ENCODE peak calls at places on chromosome 7, in four cellular contexts. C is endothelial cell of umbilical vein, R is astrocyte of the spinal cord, F is astrocyte. G is an unnamed sample.

GRCh38 chr7:2384354-2385243 is 18.8 kb upstream of the CHST12 start:
- DNase-seq in C (no peak), R (no peak), F (no peak), G (no peak)

GRCh38 chr7:132750530-132751281 is 174.4 kb upstream of the PLXNA4 start:
- DNase-seq in F (peak), R (no peak), C (no peak), G (no peak)

GRCh38 chr7:155181768-155182167 is 111.6 kb downstream of the HTR5A start:
- DNase-seq in F (no peak), R (no peak), C (no peak), G (no peak)

GRCh38 chr7:55887786-55888185 is 530 bp downstream of the ZNF713 start:
- DNase-seq in R (peak), C (no peak), F (no peak), G (no peak)

GRCh38 chr7:128210590-128211570 is 30.2 kb upstream of the LEP start:
- DNase-seq in F (no peak), R (no peak), C (no peak), G (no peak)

GRCh38 chr7:92279429-92280031 is 33.8 kb downstream of the ANKIB1 start:
- DNase-seq in C (no peak), R (no peak), F (no peak), G (no peak)

GRCh38 chr7:128091106-128091505 is 59.9 kb upstream of the LRRC4 start:
- DNase-seq in C (no peak), F (no peak), R (no peak), G (no peak)

GRCh38 chr7:919114-919442 is 35.4 kb downstream of the ADAP1 start:
- DNase-seq in F (no peak), R (no peak), C (no peak), G (no peak)

GRCh38 chr7:46633816-46634215 is 712.7 kb upstream of the IGFBP3 start:
- DNase-seq in R (no peak), C (no peak), F (no peak), G (no peak)

GRCh38 chr7:26629696-26630095 is 234.7 kb downstream of the SKAP2 start:
- DNase-seq in R (no peak), F (no peak), C (no peak), G (no peak)

GRCh38 chr7:119197872-119198527 is 973.5 kb downstream of the ANKRD7 start:
- DNase-seq in R (peak), F (peak), C (peak), G (peak)

GRCh38 chr7:106608664-106609063 is 52.3 kb downstream of the CCDC71L start:
- DNase-seq in F (no peak), C (no peak), R (no peak), G (no peak)

DNA sequence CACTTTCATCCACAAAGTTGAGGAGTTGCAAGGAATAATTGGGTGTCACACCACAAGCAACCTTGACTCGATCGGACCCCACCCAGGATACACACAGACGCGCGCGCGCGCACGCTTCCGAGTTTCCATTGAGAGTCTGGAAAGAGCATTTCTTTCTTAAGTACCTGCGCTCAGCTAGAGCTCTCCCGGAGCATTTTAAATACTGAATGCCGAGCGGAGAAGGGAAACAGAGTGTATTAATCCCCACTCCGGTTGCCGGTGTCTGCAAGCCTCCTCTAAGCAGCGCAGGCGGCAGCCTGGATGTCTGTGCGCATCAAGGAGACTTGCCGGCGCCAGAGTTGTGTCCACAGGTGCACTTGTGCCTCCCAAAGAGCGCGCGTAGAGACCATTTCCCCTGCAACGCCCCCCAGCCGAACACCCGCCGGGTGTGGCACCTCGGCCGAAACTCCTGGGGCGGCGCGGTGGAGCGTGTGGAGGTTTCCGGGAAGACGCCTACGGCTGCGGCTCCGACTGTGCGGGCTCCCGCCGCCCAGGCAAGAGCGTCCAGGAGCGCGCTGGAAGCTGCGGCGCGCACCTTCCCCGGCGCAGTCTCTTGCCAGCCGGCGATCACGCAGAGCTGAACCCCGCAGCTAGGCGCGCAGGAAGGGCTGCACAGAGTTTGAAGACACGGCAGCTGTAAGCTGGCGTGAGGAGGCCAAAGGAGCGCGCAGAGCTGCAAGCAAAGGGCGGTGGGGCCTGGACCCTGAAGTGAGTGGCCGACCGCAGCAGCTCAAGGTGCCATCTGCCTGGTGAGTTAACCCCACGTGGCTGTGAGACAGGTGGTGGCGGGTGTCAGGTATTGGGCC is 1.1 kb upstream of the FEZF1 start:
- DNase-seq in C (no peak), R (peak), F (no peak), G (peak)
- H3K4me3 ChIP-seq in C (no peak), R (no peak), F (no peak), G (no peak)

GRCh38 chr7:131218727-131219128 is 108.9 kb upstream of the MKLN1 start:
- DNase-seq in C (no peak), R (no peak), F (no peak), G (no peak)
- H3K4me3 ChIP-seq in C (no peak), R (no peak), F (no peak), G (no peak)

DNA sequence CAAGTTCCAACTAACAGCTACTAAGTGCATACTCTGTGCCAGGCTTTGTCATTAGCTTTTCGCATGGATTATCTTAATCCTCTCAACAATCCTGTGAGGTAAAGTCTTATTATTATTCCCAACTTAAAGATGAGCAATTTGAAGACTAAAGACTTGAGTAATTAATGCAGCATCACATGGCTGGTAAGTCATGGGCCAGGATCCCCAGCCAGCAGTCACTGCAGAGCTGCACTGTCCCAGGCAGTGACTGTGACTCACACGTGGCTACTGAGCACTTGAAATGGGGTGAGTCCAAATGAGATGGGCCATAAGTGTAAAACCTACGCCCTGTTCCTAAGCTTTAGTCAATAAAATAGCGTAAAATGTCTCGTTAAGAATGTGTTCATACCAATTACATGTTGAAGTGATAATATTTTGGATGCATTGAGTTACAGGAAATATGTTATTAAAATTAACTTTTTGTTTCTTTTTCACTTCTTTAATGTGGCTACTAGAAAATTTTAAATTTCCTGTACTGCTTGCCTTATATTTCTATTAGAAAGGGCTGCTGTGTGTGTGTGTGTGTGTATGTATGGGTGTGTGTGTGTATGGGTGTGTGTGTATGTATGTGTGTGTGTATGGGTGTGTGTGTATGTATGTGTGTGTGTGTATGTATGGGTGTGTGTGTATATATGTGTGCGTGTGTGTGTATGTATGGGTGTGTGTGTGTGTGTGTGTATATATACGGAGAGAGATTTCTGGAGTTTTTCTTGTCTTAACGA is 756.3 kb downstream of the AUTS2 start:
- DNase-seq in R (no peak), F (no peak), C (no peak), G (no peak)
- H3K4me3 ChIP-seq in R (no peak), F (no peak), C (no peak), G (no peak)

GRCh38 chr7:50156163-50156562 is 63.1 kb upstream of the ZPBP start:
- DNase-seq in F (no peak), C (no peak), R (no peak), G (no peak)
- H3K4me3 ChIP-seq in F (no peak), C (no peak), R (no peak), G (no peak)

DNA sequence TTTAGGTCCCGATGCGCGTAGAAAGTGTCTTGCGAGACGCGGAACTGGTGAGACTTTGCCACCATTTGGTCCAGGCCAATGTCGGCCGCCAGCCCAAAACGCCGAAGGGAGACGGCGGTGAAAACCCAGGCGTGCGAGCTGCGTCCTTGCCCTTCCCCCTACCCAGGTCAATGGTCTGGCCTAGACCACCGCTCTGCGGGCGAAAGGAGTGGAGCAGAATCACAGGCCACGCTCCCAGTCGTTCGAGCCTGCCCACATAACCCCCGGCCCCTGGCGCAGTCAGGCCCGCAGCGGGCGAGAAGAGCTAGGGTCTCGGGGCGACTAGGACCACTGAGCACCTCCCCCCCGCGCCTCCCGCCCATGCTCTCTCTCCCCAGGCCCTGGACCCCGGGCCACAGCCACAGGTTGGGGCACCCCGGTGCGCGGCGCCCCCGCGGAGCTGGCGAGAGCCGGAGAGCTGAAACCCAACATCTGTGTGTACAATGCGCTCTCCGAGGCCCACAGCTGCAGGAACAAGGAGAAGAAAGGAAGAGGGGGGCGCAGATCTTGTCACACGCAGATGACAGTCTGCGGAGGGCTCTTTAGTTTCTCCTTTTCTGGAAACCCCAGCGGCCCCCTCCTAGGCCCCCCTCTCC is 354.8 kb downstream of the DNAJB6 start:
- DNase-seq in R (no peak), C (peak), F (no peak), G (no peak)
- H3K4me3 ChIP-seq in R (peak), C (no peak), F (peak), G (no peak)

GRCh38 chr7:35970458-35970857 is 169.6 kb downstream of the SEPTIN7 start:
- DNase-seq in R (no peak), C (no peak), F (no peak), G (no peak)

GRCh38 chr7:35968140-35968940 is 167.5 kb downstream of the SEPTIN7 start:
- DNase-seq in C (no peak), R (no peak), F (no peak), G (no peak)

GRCh38 chr7:35967366-35968139 is 166.7 kb downstream of the SEPTIN7 start:
- DNase-seq in R (no peak), C (no peak), F (no peak), G (no peak)

GRCh38 chr7:35969055-35969454 is 168.2 kb downstream of the SEPTIN7 start:
- DNase-seq in C (no peak), F (no peak), R (no peak), G (no peak)

DNA sequence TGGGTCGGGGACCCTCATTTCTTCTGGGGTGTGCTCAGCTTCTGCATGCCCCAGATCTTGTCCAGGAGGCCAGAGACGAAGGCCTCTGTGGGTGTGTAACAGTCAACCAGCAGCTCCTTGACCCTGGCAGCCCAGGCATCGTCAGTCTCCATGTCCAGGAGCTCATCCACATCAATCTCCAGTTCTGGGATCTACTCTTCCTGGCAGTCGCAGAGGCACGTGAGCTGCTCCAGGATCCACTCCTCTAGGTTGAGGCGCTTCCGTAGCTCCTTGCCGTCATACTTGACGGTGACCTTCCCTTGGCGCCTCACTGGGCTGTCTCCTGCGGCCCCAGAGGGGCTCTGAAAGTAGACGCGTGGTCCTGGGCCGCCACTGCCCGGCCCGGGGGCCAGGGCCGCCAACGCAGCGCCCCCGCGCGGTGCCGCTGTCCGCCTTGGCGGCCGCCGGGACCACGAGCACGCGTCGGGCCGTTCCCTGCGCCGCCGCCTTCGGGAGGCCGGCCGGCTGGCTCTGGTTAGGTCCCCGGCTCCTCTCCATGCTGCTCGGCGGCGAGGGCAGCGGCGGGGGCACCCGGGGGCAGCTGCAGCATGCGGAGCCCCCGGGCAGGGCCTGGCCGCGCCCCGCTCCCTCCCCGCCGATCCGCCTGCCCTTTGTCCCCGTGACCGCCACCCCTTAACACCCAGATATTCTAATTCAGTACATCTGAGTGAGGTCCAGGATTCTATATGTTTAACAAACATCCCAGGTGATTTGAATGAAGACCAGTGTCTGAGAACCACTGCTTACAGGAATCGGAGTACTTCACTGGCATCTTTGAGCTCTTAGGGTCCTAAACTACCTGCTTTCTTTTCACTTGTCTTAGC is 170.5 kb downstream of the SEPTIN7 start:
- DNase-seq in C (no peak), F (no peak), R (no peak), G (no peak)
- H3K4me3 ChIP-seq in C (no peak), F (no peak), R (no peak), G (peak)

GRCh38 chr7:73683056-73683915 is at the start of the genes BUD23 and DNAJC30:
- DNase-seq in F (peak), R (peak), C (peak), G (peak)
- H3K4me3 ChIP-seq in F (peak), R (peak), C (peak), G (peak)

DNA sequence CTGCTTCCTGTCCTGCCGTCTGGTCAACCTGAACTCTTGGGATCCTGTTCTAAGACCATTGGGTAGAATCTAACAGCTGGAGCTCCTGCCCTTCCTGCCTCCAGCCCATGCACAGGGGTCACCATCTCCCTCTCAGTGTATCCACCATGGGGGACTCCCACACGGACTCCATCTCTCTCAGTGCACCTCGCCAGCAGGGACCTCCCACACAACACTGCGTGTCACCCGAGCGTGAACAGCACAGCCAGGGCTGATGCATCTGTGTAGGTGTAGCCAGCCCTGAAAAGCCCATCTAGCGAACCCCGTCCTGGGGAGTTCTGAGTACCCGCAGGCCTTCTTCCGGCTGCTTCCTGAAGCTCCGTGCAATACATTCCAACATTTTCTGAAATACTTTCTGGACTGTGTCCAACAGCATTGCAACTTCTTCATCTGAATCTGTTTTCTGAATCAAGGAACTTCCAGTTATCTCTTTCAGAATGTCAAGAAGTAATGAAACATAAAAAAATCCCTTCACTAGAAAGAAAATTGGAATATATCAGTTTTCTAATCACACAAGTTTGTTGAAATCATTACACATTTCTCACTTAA is 52.5 kb downstream of the NCAPG2 start:
- DNase-seq in C (no peak), R (no peak), F (no peak), G (no peak)
- H3K4me3 ChIP-seq in C (no peak), R (no peak), F (no peak), G (no peak)

G was measured in A549.